ENCODE peak calls at places on chromosomes 11 and 22, in ten cellular contexts. T is fibroblast of lung; S is islet precursor cell; U is CD8-positive, alpha-beta memory T cell; C is A549; F is T-cell; Q is epithelial cell of prostate; B is kidney; I is activated naive CD8-positive, alpha-beta T cell treated with anti-CD3 and anti-CD28 coated beads, Interleukin-2, amount 50 U/mL, for 24 hours; X is HL-60. K is an unnamed sample.

GRCh38 chr22:50177537-50178470 is 7.3 kb downstream of the PANX2 start:
- DNase-seq in T (no peak), S (no peak), B (peak; percentile 78), Q (no peak), F (no peak), I (no peak), C (no peak), X (no peak), U (peak; percentile 44), K (no peak)

GRCh38 chr11:103170865-103171264 is 61.6 kb downstream of the DYNC2H1 start:
- DNase-seq in F (no peak), U (no peak), B (no peak), S (no peak), C (no peak), I (no peak), Q (no peak), T (peak; percentile 54), X (no peak), K (no peak)

GRCh38 chr11:94201004-94201465 is 72.4 kb downstream of the PANX1 start:
- DNase-seq in Q (no peak), S (no peak), U (no peak), I (no peak), T (peak; percentile 92), C (peak; percentile 30), X (no peak), B (no peak), F (no peak), K (no peak)

GRCh38 chr11:29159552-29160465 is 857.0 kb downstream of the KCNA4 start:
- DNase-seq in Q (no peak), U (no peak), S (peak; percentile 80), C (peak; percentile 28), X (no peak), T (peak; percentile 64), I (no peak), F (no peak), B (no peak), K (no peak)

GRCh38 chr11:35792148-35792845 is 129.7 kb downstream of the TRIM44 start:
- DNase-seq in F (no peak), S (no peak), U (no peak), X (no peak), I (no peak), T (peak; percentile 50), B (no peak), C (no peak), Q (no peak), K (no peak)

GRCh38 chr11:116390963-116391362 is 381.8 kb downstream of the BUD13 start:
- DNase-seq in F (no peak), X (no peak), B (no peak), Q (no peak), C (no peak), I (no peak), U (no peak), T (no peak), S (no peak), K (no peak)

GRCh38 chr11:22192642-22193347 is at the start of gene ANO5:
- DNase-seq in I (peak; percentile 8), C (peak; percentile 71), X (peak; percentile 5), B (peak; percentile 79), S (peak; percentile 90), T (no peak), Q (no peak), U (no peak), F (no peak), K (no peak)

GRCh38 chr11:122741613-122742012 is 86.1 kb downstream of the UBASH3B start:
- DNase-seq in S (no peak), B (peak; percentile 83), I (no peak), C (no peak), X (no peak), Q (no peak), T (peak; percentile 84), U (no peak), F (no peak), K (no peak)

GRCh38 chr11:62689421-62690183 is at the start of gene LRRN4CL:
- DNase-seq in B (no peak), U (no peak), I (no peak), S (no peak), C (no peak), X (no peak), T (peak; percentile 92), F (no peak), Q (no peak), K (no peak)

GRCh38 chr22:17119481-17120202 is 1.5 kb downstream of the TMEM121B start:
- DNase-seq in I (peak; percentile 39), B (no peak), T (peak; percentile 17), Q (no peak), U (peak; percentile 43), S (peak; percentile 69), F (no peak), C (no peak), X (no peak), K (no peak)

K was measured in T-helper 22 cell.